ENCODE peak calls at places on chromosomes 3 and 15, in four cellular contexts. P is left lobe of liver, H is GM13977, L is HTR-8/SVneo. J is an unnamed sample.

GRCh38 chr15:101250331-101250730 is 1.5 kb downstream of the CHSY1 start:
- DNase-seq in L (no peak), P (no peak), H (no peak), J (peak)

GRCh38 chr3:46845860-46846623 is 17.2 kb downstream of the MYL3 start:
- DNase-seq in L (no peak), H (peak), P (peak), J (peak)

GRCh38 chr3:71580636-71581215 is 2.8 kb downstream of the FOXP1 start:
- DNase-seq in P (no peak), H (no peak), L (no peak), J (no peak)

GRCh38 chr3:8954938-8955763 is 8.1 kb downstream of the RAD18 start:
- DNase-seq in H (peak), L (peak), P (no peak), J (no peak)

GRCh38 chr15:37206690-37207089 is 106.3 kb upstream of the MEIS2 start:
- DNase-seq in P (peak), L (no peak), H (no peak), J (no peak)

GRCh38 chr3:30633718-30634117 is 27.3 kb downstream of the TGFBR2 start:
- DNase-seq in P (no peak), L (no peak), H (no peak), J (no peak)

GRCh38 chr15:63054985-63055384 is 12.4 kb downstream of the TPM1 start:
- DNase-seq in P (no peak), L (no peak), H (no peak), J (no peak)

GRCh38 chr3:42403737-42404136 is 6.7 kb downstream of the LYZL4 start:
- DNase-seq in H (no peak), L (no peak), P (no peak), J (no peak)

GRCh38 chr15:69044899-69045298 is 30.4 kb downstream of the NOX5 start:
- DNase-seq in H (no peak), L (peak), P (no peak), J (peak)

GRCh38 chr3:169846458-169847193 is 23.1 kb downstream of the LRRC31 start:
- DNase-seq in L (peak), P (no peak), H (peak), J (peak)

GRCh38 chr3:71245052-71245488 is 338.5 kb downstream of the FOXP1 start:
- DNase-seq in L (peak), H (no peak), P (no peak), J (no peak)

GRCh38 chr3:71130516-71131384 is 452.8 kb downstream of the FOXP1 start:
- DNase-seq in H (no peak), L (peak), P (peak), J (no peak)

GRCh38 chr15:49622561-49622960 is 1.7 kb downstream of the DTWD1 start:
- DNase-seq in L (no peak), P (no peak), H (no peak), J (no peak)

GRCh38 chr15:36880913-36881290 is 219.4 kb downstream of the MEIS2 start:
- DNase-seq in P (no peak), L (no peak), H (no peak), J (no peak)

GRCh38 chr15:94119215-94119815 is 112.0 kb upstream of the MCTP2 start:
- DNase-seq in H (no peak), L (no peak), P (no peak), J (no peak)

GRCh38 chr3:144458283-144458682 is 486.7 kb downstream of the DIPK2A start:
- DNase-seq in P (no peak), L (no peak), H (no peak), J (no peak)

GRCh38 chr15:101479342-101479845 is 10.1 kb downstream of the PCSK6 start:
- DNase-seq in L (no peak), H (no peak), P (peak), J (no peak)

GRCh38 chr3:4394048-4394447 is 73.0 kb downstream of the SUMF1 start:
- DNase-seq in P (no peak), L (no peak), H (no peak), J (no peak)

GRCh38 chr3:61829301-61830110 is 268.1 kb downstream of the PTPRG start:
- DNase-seq in P (no peak), L (no peak), H (no peak), J (no peak)

GRCh38 chr15:59249816-59250215 is 43.2 kb downstream of the LDHAL6B start:
- DNase-seq in P (no peak), L (no peak), H (no peak), J (no peak)

GRCh38 chr3:185929192-185930151 is 8.3 kb downstream of the TRA2B start:
- DNase-seq in L (no peak), P (no peak), H (no peak), J (no peak)

GRCh38 chr15:75761446-75762356 is 49.1 kb upstream of the CSPG4 start:
- DNase-seq in P (no peak), L (no peak), H (no peak), J (no peak)

GRCh38 chr15:31260646-31261265 is 65.9 kb upstream of the KLF13 start:
- DNase-seq in P (peak), H (no peak), L (no peak), J (no peak)

GRCh38 chr15:42233107-42233506 is 25.0 kb upstream of the VPS39 start:
- DNase-seq in H (no peak), L (no peak), P (no peak), J (no peak)

GRCh38 chr3:52056521-52056967 is at the start of gene DUSP7:
- DNase-seq in P (peak), H (peak), L (no peak), J (no peak)

GRCh38 chr3:66353039-66353438 is 132.2 kb downstream of the SLC25A26 start:
- DNase-seq in P (no peak), L (no peak), H (no peak), J (no peak)

GRCh38 chr3:130384547-130384946 is 39.1 kb downstream of the COL6A5 start:
- DNase-seq in H (no peak), P (no peak), L (no peak), J (no peak)

J was measured in HS-27A.